ENCODE peak calls at places on chromosomes 7 and 10, in four cellular contexts. V, S, U and Q are unnamed samples.

GRCh38 chr10:26516540-26517101 is 78.5 kb downstream of the APBB1IP start:
- DNase-seq in V (no peak), S (no peak), U (peak), Q (no peak)

GRCh38 chr10:79282388-79282787 is 64.9 kb upstream of the PPIF start:
- DNase-seq in V (no peak), S (no peak), U (no peak), Q (no peak)

GRCh38 chr7:38330861-38331709 is 57.6 kb upstream of the TARP start:
- DNase-seq in V (no peak), S (no peak), U (no peak), Q (no peak)

GRCh38 chr10:131025333-131025732 is 286.2 kb downstream of the TCERG1L start:
- DNase-seq in V (no peak), S (peak), U (no peak), Q (no peak)

GRCh38 chr10:112763916-112764520 is 186.0 kb upstream of the TCF7L2 start:
- DNase-seq in V (no peak), S (no peak), U (peak), Q (no peak)

GRCh38 chr10:27433976-27434375 is 70.1 kb upstream of the RAB18 start:
- DNase-seq in V (no peak), S (no peak), U (no peak), Q (no peak)

GRCh38 chr7:75971309-75971960 is 23.0 kb downstream of the TMEM120A start:
- DNase-seq in V (no peak), S (no peak), U (no peak), Q (no peak)

GRCh38 chr10:122018951-122019413 is 30.0 kb downstream of the TACC2 start:
- DNase-seq in V (peak), S (no peak), U (no peak), Q (no peak)

GRCh38 chr10:72080042-72081035 is 8.0 kb downstream of the SPOCK2 start:
- DNase-seq in V (no peak), S (no peak), U (no peak), Q (no peak)

GRCh38 chr10:104784452-104784851 is 143.4 kb downstream of the SORCS3 start:
- DNase-seq in V (no peak), S (no peak), U (no peak), Q (no peak)
- H3K27ac ChIP-seq in V (no peak), S (no peak), U (no peak), Q (no peak)

GRCh38 chr7:2627258-2628136 is 4.3 kb upstream of the TTYH3 start:
- DNase-seq in V (no peak), S (no peak), U (no peak), Q (no peak)

GRCh38 chr7:2628137-2628482 is 3.7 kb upstream of the TTYH3 start:
- DNase-seq in V (no peak), S (no peak), U (no peak), Q (no peak)

GRCh38 chr7:2624293-2624881 is 7.4 kb upstream of the TTYH3 start:
- DNase-seq in V (no peak), S (peak), U (no peak), Q (no peak)

GRCh38 chr7:2628891-2629290 is 2.9 kb upstream of the TTYH3 start:
- DNase-seq in V (no peak), S (no peak), U (no peak), Q (no peak)

DNA sequence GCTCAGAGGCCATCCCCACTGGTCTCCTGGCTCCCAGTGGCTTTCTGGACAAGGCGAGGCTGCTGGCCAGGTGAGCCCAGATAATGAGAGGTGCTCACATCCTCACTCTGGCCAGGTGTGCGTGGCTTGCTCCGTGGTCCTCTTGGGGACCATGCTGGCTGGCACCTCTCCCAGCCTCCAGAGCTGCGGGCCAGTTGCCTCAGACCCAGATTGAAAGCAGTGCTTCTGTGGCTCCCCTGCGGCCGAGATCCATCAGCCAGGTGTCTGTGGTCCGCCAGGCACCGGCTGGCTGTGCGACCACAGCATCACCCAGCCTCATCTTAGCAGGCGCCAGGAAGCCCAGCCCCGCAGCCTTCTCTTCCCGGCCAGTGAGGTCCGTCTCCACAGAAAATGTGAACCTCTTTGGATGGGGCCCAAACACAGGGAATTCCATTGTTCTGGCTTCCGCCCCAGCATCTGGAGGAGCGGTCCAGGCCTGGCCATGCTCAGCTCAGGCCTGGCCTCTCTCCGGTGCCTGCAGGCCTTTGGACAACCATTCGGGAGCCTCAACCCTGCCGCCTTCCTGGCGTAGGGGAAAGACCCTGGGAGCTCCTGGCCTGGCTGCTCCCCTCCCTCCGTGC is 5.2 kb upstream of the TTYH3 start:
- DNase-seq in V (no peak), S (no peak), U (peak), Q (no peak)
- H3K27ac ChIP-seq in V (no peak), S (no peak), U (peak), Q (peak)

DNA sequence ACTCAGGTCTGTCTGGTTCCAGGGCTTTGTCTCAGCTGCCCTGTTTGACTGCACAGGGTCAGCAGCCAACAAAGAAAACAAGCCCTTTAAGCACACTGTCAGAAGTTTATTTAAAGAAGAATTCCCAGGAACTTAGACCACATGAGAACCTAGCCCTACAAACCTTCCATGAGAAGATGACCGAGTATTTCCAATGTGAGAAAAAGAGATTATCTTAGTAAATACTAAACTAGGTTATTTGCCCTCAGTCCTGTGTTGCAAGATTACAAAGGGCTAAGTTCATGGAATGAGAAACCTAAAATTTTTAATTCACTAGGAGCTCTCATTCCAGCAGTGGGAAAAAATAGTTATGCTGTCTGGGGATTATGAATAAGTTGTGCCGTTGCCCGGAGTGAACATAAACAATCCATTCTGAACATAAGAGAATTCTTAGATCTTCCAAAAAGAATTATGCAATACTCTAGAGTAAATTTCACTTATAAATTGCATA is 46.7 kb downstream of the NOC3L start:
- DNase-seq in V (no peak), S (no peak), U (peak), Q (no peak)
- H3K27ac ChIP-seq in V (no peak), S (peak), U (peak), Q (no peak)

GRCh38 chr7:55178292-55178862 is 159.6 kb downstream of the EGFR start:
- DNase-seq in V (no peak), S (no peak), U (no peak), Q (no peak)
- H3K27ac ChIP-seq in V (no peak), S (no peak), U (no peak), Q (no peak)

GRCh38 chr7:1243964-1244416 is 11.3 kb downstream of the UNCX start:
- DNase-seq in V (no peak), S (no peak), U (no peak), Q (no peak)
- H3K27ac ChIP-seq in V (no peak), S (no peak), U (no peak), Q (no peak)

GRCh38 chr7:159143780-159144755 is 599 bp downstream of the VIPR2 start:
- DNase-seq in V (no peak), S (peak), U (no peak), Q (no peak)
- H3K27ac ChIP-seq in V (no peak), S (no peak), U (no peak), Q (no peak)